ENCODE peak calls at places on chromosomes 13 and 19, in seven cellular contexts. D, B, P, X, Y, F and Q are unnamed samples.

GRCh38 chr13:44719857-44720671 is 143.9 kb upstream of the TSC22D1 start:
- DNase-seq in D (no peak), B (peak), P (no peak), X (peak), Y (no peak), F (no peak), Q (no peak)

GRCh38 chr13:98746968-98747367 is 5.5 kb downstream of the SLC15A1 start:
- DNase-seq in D (peak), B (peak), P (peak), X (peak), Y (no peak), F (peak), Q (no peak)

GRCh38 chr19:4428326-4428975 is 26.0 kb downstream of the CHAF1A start:
- DNase-seq in D (no peak), B (no peak), P (no peak), X (no peak), Y (no peak), F (no peak), Q (no peak)

GRCh38 chr19:10013834-10014618 is 743 bp downstream of the RDH8 start:
- DNase-seq in D (no peak), B (no peak), P (no peak), X (no peak), Y (no peak), F (no peak), Q (no peak)

GRCh38 chr19:49862411-49863253 is 4.7 kb downstream of the PNKP start:
- DNase-seq in D (no peak), B (no peak), P (no peak), X (no peak), Y (no peak), F (no peak), Q (no peak)

GRCh38 chr19:19539738-19540703 is 2.0 kb downstream of the CILP2 start:
- DNase-seq in D (no peak), B (no peak), P (peak), X (peak), Y (no peak), F (no peak), Q (peak)

GRCh38 chr13:32278456-32278855 is 36.7 kb downstream of the ZAR1L start:
- DNase-seq in D (no peak), B (no peak), P (peak), X (peak), Y (no peak), F (peak), Q (no peak)

GRCh38 chr19:38273499-38273898 is 9.1 kb downstream of the SPINT2 start:
- DNase-seq in D (no peak), B (no peak), P (no peak), X (no peak), Y (no peak), F (no peak), Q (no peak)

GRCh38 chr13:50731400-50731799 is 112.1 kb downstream of the DLEU7 start:
- DNase-seq in D (no peak), B (no peak), P (peak), X (peak), Y (no peak), F (peak), Q (no peak)

GRCh38 chr19:10228925-10229324 is 2.2 kb downstream of the S1PR2 start:
- DNase-seq in D (no peak), B (no peak), P (peak), X (peak), Y (no peak), F (peak), Q (peak)

GRCh38 chr19:28633223-28634030 is 579.5 kb downstream of the UQCRFS1 start:
- DNase-seq in D (peak), B (peak), P (peak), X (peak), Y (no peak), F (no peak), Q (peak)

GRCh38 chr13:52869050-52869449 is 20.6 kb upstream of the PCDH8 start:
- DNase-seq in D (no peak), B (no peak), P (no peak), X (no peak), Y (no peak), F (no peak), Q (no peak)

GRCh38 chr13:79874396-79875360 is 393.7 kb downstream of the NDFIP2 start:
- DNase-seq in D (no peak), B (peak), P (peak), X (peak), Y (no peak), F (peak), Q (no peak)

GRCh38 chr13:46121597-46122163 is 16.8 kb upstream of the CPB2 start:
- DNase-seq in D (no peak), B (no peak), P (no peak), X (no peak), Y (no peak), F (no peak), Q (no peak)

GRCh38 chr19:39237200-39238184 is 7.3 kb downstream of the IFNL3 start:
- DNase-seq in D (peak), B (no peak), P (no peak), X (no peak), Y (no peak), F (peak), Q (peak)

GRCh38 chr19:51735759-51736449 is 12.1 kb upstream of the HAS1 start:
- DNase-seq in D (peak), B (peak), P (no peak), X (peak), Y (peak), F (peak), Q (no peak)

GRCh38 chr13:87820221-87820620 is 149.1 kb downstream of the SLITRK5 start:
- DNase-seq in D (no peak), B (no peak), P (no peak), X (peak), Y (no peak), F (peak), Q (peak)